ENCODE peak calls at places on chromosomes 7 and 10, in six cellular contexts. E, N, J, M, A and T are unnamed samples.

GRCh38 chr10:133028158-133028557 is 59.6 kb upstream of the ADGRA1 start:
- DNase-seq in E (no peak), N (no peak), J (no peak), M (no peak), A (no peak), T (no peak)

GRCh38 chr7:26965724-26966123 is 101.3 kb upstream of the SKAP2 start:
- DNase-seq in E (no peak), N (no peak), J (peak), M (no peak), A (no peak), T (no peak)

GRCh38 chr10:107614939-107615665 is 450.6 kb upstream of the SORCS1 start:
- DNase-seq in E (peak), N (no peak), J (no peak), M (no peak), A (no peak), T (no peak)

GRCh38 chr7:144027070-144027469 is 21.7 kb upstream of the OR2A5 start:
- DNase-seq in E (peak), N (no peak), J (no peak), M (no peak), A (no peak), T (no peak)

GRCh38 chr7:153193144-153193595 is 433.6 kb downstream of the ACTR3B start:
- DNase-seq in E (no peak), N (no peak), J (peak), M (no peak), A (peak), T (no peak)

GRCh38 chr10:130484912-130485180 is 348.7 kb downstream of the GLRX3 start:
- DNase-seq in E (no peak), N (no peak), J (no peak), M (no peak), A (no peak), T (no peak)

GRCh38 chr7:101555921-101556275 is 73.2 kb downstream of the MYL10 start:
- DNase-seq in E (no peak), N (no peak), J (no peak), M (no peak), A (no peak), T (no peak)

GRCh38 chr7:507623-508305 is 11.9 kb downstream of the PDGFA start:
- DNase-seq in E (no peak), N (no peak), J (no peak), M (peak), A (peak), T (no peak)

GRCh38 chr10:60032723-60033122 is 126.4 kb upstream of the CCDC6 start:
- DNase-seq in E (peak), N (peak), J (peak), M (no peak), A (peak), T (no peak)

GRCh38 chr7:29606287-29606721 is 42.7 kb downstream of the PRR15 start:
- DNase-seq in E (peak), N (no peak), J (no peak), M (no peak), A (no peak), T (no peak)

GRCh38 chr10:11515596-11516418 is 95.6 kb downstream of the USP6NL start:
- DNase-seq in E (peak), N (peak), J (peak), M (no peak), A (no peak), T (peak)

GRCh38 chr10:108970016-108970415 is 953.3 kb downstream of the XPNPEP1 start:
- DNase-seq in E (peak), N (no peak), J (peak), M (no peak), A (no peak), T (no peak)

GRCh38 chr10:95233377-95234034 is 39.5 kb downstream of the ACSM6 start:
- DNase-seq in E (no peak), N (no peak), J (no peak), M (no peak), A (no peak), T (no peak)

GRCh38 chr7:48084727-48085432 is 4.2 kb upstream of the UPP1 start:
- DNase-seq in E (peak), N (peak), J (peak), M (peak), A (peak), T (peak)

GRCh38 chr10:89567566-89568245 is 32.3 kb upstream of the SLC16A12 start:
- DNase-seq in E (no peak), N (no peak), J (no peak), M (no peak), A (no peak), T (no peak)

GRCh38 chr10:13741438-13741837 is 154.7 kb downstream of the PRPF18 start:
- DNase-seq in E (no peak), N (no peak), J (no peak), M (no peak), A (no peak), T (no peak)

GRCh38 chr7:36895112-36895511 is 170.8 kb upstream of the AOAH start:
- DNase-seq in E (peak), N (no peak), J (no peak), M (no peak), A (no peak), T (no peak)

GRCh38 chr7:148854975-148855374 is 29.1 kb downstream of the EZH2 start:
- DNase-seq in E (no peak), N (no peak), J (no peak), M (no peak), A (no peak), T (no peak)

GRCh38 chr10:128723631-128724205 is 597.5 kb upstream of the MKI67 start:
- DNase-seq in E (no peak), N (no peak), J (no peak), M (no peak), A (no peak), T (no peak)

GRCh38 chr10:77548157-77548556 is 89.5 kb downstream of the KCNMA1 start:
- DNase-seq in E (no peak), N (no peak), J (no peak), M (no peak), A (no peak), T (no peak)

GRCh38 chr10:4221315-4221714 is 436.3 kb upstream of the KLF6 start:
- DNase-seq in E (no peak), N (no peak), J (no peak), M (no peak), A (no peak), T (no peak)

GRCh38 chr7:13188236-13188635 is 500.8 kb downstream of the ARL4A start:
- DNase-seq in E (no peak), N (no peak), J (no peak), M (no peak), A (no peak), T (no peak)

GRCh38 chr7:12738665-12739064 is 51.2 kb downstream of the ARL4A start:
- DNase-seq in E (no peak), N (no peak), J (no peak), M (no peak), A (no peak), T (no peak)

GRCh38 chr7:22658031-22658430 is 69.0 kb upstream of the IL6 start:
- DNase-seq in E (no peak), N (no peak), J (no peak), M (no peak), A (no peak), T (no peak)

GRCh38 chr7:73556208-73557107 is 1.0 kb downstream of the BCL7B start:
- DNase-seq in E (no peak), N (no peak), J (no peak), M (no peak), A (no peak), T (no peak)

GRCh38 chr10:60943372-60944158 is 420 bp downstream of the RHOBTB1 start:
- DNase-seq in E (peak), N (peak), J (peak), M (peak), A (peak), T (no peak)

GRCh38 chr10:24415455-24416169 is 206.7 kb downstream of the KIAA1217 start:
- DNase-seq in E (peak), N (no peak), J (peak), M (peak), A (peak), T (no peak)

GRCh38 chr7:106736508-106737201 is 75.7 kb upstream of the CCDC71L start:
- DNase-seq in E (peak), N (no peak), J (peak), M (no peak), A (peak), T (no peak)